ENCODE peak calls at places on chromosomes 5 and 9, in five cellular contexts. One of them, this sample, is unnamed.

GRCh38 chr9:86126998-86127972 is 27.9 kb upstream of the GOLM1 start:
- ATAC-seq in GM12878: peak
- ATAC-seq in A549: peak
- ATAC-seq in K562: peak
- ATAC-seq in HepG2: peak
- ATAC-seq in this sample: peak

GRCh38 chr5:100827481-100827889 is 75.6 kb downstream of the ST8SIA4 start:
- ATAC-seq in HepG2: no peak
- ATAC-seq in GM12878: peak
- ATAC-seq in K562: no peak
- ATAC-seq in A549: peak
- ATAC-seq in this sample: peak

GRCh38 chr9:121098567-121099198 is 23.9 kb downstream of the CNTRL start:
- ATAC-seq in A549: no peak
- ATAC-seq in K562: no peak
- ATAC-seq in HepG2: no peak
- ATAC-seq in GM12878: no peak
- ATAC-seq in this sample: no peak

GRCh38 chr5:173742432-173742816 is 126.0 kb upstream of the BOD1 start:
- ATAC-seq in GM12878: peak
- ATAC-seq in HepG2: no peak
- ATAC-seq in K562: no peak
- ATAC-seq in A549: no peak
- ATAC-seq in this sample: no peak

GRCh38 chr9:113468716-113469448 is 5.4 kb downstream of the RGS3 start:
- ATAC-seq in A549: no peak
- ATAC-seq in GM12878: no peak
- ATAC-seq in K562: no peak
- ATAC-seq in HepG2: no peak
- ATAC-seq in this sample: no peak

GRCh38 chr9:99663297-99663696 is 158.4 kb upstream of the NR4A3 start:
- ATAC-seq in K562: no peak
- ATAC-seq in HepG2: no peak
- ATAC-seq in GM12878: no peak
- ATAC-seq in A549: no peak
- ATAC-seq in this sample: no peak

GRCh38 chr5:57566914-57567313 is 84.3 kb upstream of the ACTBL2 start:
- ATAC-seq in A549: no peak
- ATAC-seq in GM12878: peak
- ATAC-seq in HepG2: no peak
- ATAC-seq in K562: no peak
- ATAC-seq in this sample: no peak

GRCh38 chr5:154355141-154355611 is 90.6 kb upstream of the SAP30L start:
- ATAC-seq in GM12878: no peak
- ATAC-seq in A549: peak
- ATAC-seq in K562: peak
- ATAC-seq in HepG2: peak
- ATAC-seq in this sample: peak

GRCh38 chr5:3325206-3325605 is 270.4 kb upstream of the IRX1 start:
- ATAC-seq in K562: no peak
- ATAC-seq in HepG2: peak
- ATAC-seq in GM12878: no peak
- ATAC-seq in A549: no peak
- ATAC-seq in this sample: no peak

GRCh38 chr5:140130949-140131733 is 5.4 kb downstream of the IGIP start:
- ATAC-seq in K562: no peak
- ATAC-seq in GM12878: peak
- ATAC-seq in HepG2: no peak
- ATAC-seq in A549: no peak
- ATAC-seq in this sample: no peak

GRCh38 chr9:137169764-137170460 is at the start of gene LRRC26:
- ATAC-seq in A549: no peak
- ATAC-seq in HepG2: no peak
- ATAC-seq in GM12878: no peak
- ATAC-seq in K562: no peak
- ATAC-seq in this sample: no peak

GRCh38 chr5:67350185-67350584 is 153.6 kb upstream of the CD180 start:
- ATAC-seq in GM12878: no peak
- ATAC-seq in A549: no peak
- ATAC-seq in HepG2: no peak
- ATAC-seq in K562: no peak
- ATAC-seq in this sample: no peak

GRCh38 chr9:84384617-84385016 is 44.1 kb upstream of the SLC28A3 start:
- ATAC-seq in A549: no peak
- ATAC-seq in K562: no peak
- ATAC-seq in HepG2: no peak
- ATAC-seq in GM12878: no peak
- ATAC-seq in this sample: no peak

GRCh38 chr9:74120470-74120869 is 376.7 kb upstream of the RORB start:
- ATAC-seq in GM12878: no peak
- ATAC-seq in K562: no peak
- ATAC-seq in A549: no peak
- ATAC-seq in HepG2: no peak
- ATAC-seq in this sample: no peak

GRCh38 chr9:112224401-112225289 is 49.5 kb upstream of the SUSD1 start:
- ATAC-seq in K562: peak
- ATAC-seq in A549: peak
- ATAC-seq in GM12878: peak
- ATAC-seq in HepG2: no peak
- ATAC-seq in this sample: no peak

GRCh38 chr5:58891072-58891970 is 308.4 kb downstream of the RAB3C start:
- ATAC-seq in HepG2: peak
- ATAC-seq in A549: peak
- ATAC-seq in GM12878: peak
- ATAC-seq in K562: peak
- ATAC-seq in this sample: peak

GRCh38 chr5:122478741-122479459 is 166.9 kb downstream of the SNCAIP start:
- ATAC-seq in A549: peak
- ATAC-seq in HepG2: no peak
- ATAC-seq in GM12878: no peak
- ATAC-seq in K562: no peak
- ATAC-seq in this sample: no peak

GRCh38 chr9:135920973-135921585 is 13.7 kb upstream of the CAMSAP1 start:
- ATAC-seq in GM12878: no peak
- ATAC-seq in A549: peak
- ATAC-seq in K562: no peak
- ATAC-seq in HepG2: peak
- ATAC-seq in this sample: no peak

GRCh38 chr9:97900738-97901565 is 21.3 kb downstream of the TRMO start:
- ATAC-seq in A549: peak
- ATAC-seq in K562: peak
- ATAC-seq in GM12878: peak
- ATAC-seq in HepG2: peak
- ATAC-seq in this sample: no peak

GRCh38 chr9:84823426-84824271 is 154.1 kb downstream of the NTRK2 start:
- ATAC-seq in K562: no peak
- ATAC-seq in HepG2: no peak
- ATAC-seq in A549: no peak
- ATAC-seq in GM12878: peak
- ATAC-seq in this sample: peak

GRCh38 chr9:37453827-37454226 is 11.4 kb downstream of the ZBTB5 start:
- ATAC-seq in GM12878: no peak
- ATAC-seq in K562: no peak
- ATAC-seq in HepG2: peak
- ATAC-seq in A549: no peak
- ATAC-seq in this sample: no peak

GRCh38 chr5:14523243-14524034 is 58.2 kb upstream of the OTULINL start:
- ATAC-seq in HepG2: no peak
- ATAC-seq in GM12878: no peak
- ATAC-seq in K562: no peak
- ATAC-seq in A549: no peak
- ATAC-seq in this sample: no peak

GRCh38 chr5:111512026-111512405 is 319 bp downstream of the STARD4 start:
- ATAC-seq in A549: peak
- ATAC-seq in K562: peak
- ATAC-seq in HepG2: peak
- ATAC-seq in GM12878: peak
- ATAC-seq in this sample: peak

GRCh38 chr5:88841212-88841611 is 41.8 kb downstream of the MEF2C start:
- ATAC-seq in A549: no peak
- ATAC-seq in GM12878: no peak
- ATAC-seq in K562: peak
- ATAC-seq in HepG2: no peak
- ATAC-seq in this sample: no peak

GRCh38 chr5:78503958-78504357 is 143.5 kb downstream of the SCAMP1 start:
- ATAC-seq in K562: no peak
- ATAC-seq in GM12878: no peak
- ATAC-seq in HepG2: no peak
- ATAC-seq in A549: no peak
- ATAC-seq in this sample: peak

GRCh38 chr5:76952795-76953536 is at the start of gene CRHBP:
- ATAC-seq in HepG2: peak
- ATAC-seq in GM12878: no peak
- ATAC-seq in A549: peak
- ATAC-seq in K562: no peak
- ATAC-seq in this sample: no peak

GRCh38 chr5:1660037-1660400 is 136.3 kb upstream of the LPCAT1 start:
- ATAC-seq in HepG2: no peak
- ATAC-seq in K562: no peak
- ATAC-seq in A549: no peak
- ATAC-seq in GM12878: no peak
- ATAC-seq in this sample: no peak

GRCh38 chr5:167381457-167381856 is 910.0 kb upstream of the WWC1 start:
- ATAC-seq in HepG2: no peak
- ATAC-seq in K562: no peak
- ATAC-seq in GM12878: no peak
- ATAC-seq in A549: no peak
- ATAC-seq in this sample: no peak

GRCh38 chr5:57247765-57248164 is 73.9 kb downstream of the GPBP1 start:
- ATAC-seq in GM12878: no peak
- ATAC-seq in HepG2: no peak
- ATAC-seq in A549: no peak
- ATAC-seq in K562: no peak
- ATAC-seq in this sample: no peak

GRCh38 chr9:32839013-32839442 is 55.7 kb downstream of the TMEM215 start:
- ATAC-seq in K562: no peak
- ATAC-seq in A549: no peak
- ATAC-seq in GM12878: peak
- ATAC-seq in HepG2: no peak
- ATAC-seq in this sample: no peak

GRCh38 chr5:157772077-157772613 is 28.6 kb downstream of the LSM11 start:
- ATAC-seq in HepG2: no peak
- ATAC-seq in K562: peak
- ATAC-seq in A549: no peak
- ATAC-seq in GM12878: peak
- ATAC-seq in this sample: no peak

GRCh38 chr5:90590-91547 is 1.1 kb upstream of the PLEKHG4B start:
- ATAC-seq in A549: peak
- ATAC-seq in GM12878: no peak
- ATAC-seq in K562: peak
- ATAC-seq in HepG2: peak
- ATAC-seq in this sample: no peak

DNA sequence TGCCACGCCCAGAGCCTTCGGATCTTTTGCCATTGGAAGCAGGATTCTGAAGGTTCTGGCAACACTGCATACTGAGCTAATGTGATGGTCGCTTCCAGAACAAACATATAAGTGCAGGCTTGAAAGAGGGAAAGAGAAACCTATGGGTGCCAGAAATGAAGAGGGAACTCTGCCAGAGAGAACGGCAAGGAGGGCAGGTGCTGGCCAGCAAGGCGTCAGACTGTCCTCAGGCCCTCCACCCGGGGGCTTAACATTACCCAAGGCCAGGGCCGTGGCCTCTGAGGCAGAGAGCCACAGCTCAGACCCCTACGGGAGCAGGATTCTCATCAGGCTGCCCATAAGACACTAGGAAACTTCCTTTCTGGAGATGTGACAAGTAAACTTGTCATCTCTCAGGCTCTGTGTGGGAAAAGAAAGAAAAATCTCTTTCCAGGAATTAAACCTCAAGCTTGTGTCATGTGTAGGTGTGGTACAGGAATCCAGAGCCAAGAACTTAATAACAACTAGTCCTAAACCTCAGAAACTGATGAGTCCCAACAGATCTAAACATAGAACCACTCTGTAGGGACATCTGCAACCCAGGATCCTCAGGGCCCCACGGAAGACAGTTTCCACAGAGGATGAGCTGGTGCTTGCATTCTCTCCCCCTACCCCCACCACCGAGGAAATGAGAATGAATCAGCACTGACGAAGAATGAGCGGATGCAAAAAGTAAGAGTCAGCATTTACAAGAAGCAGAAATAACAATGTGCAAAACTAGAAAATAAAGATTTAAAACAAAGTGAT is 74.2 kb downstream of the DCP2 start:
- ATAC-seq in HepG2: no peak
- ATAC-seq in GM12878: no peak
- ATAC-seq in A549: no peak
- ATAC-seq in K562: peak
- ATAC-seq in this sample: peak
- TF ChIP-seq EP300 in HepG2: no peak
- TF ChIP-seq EP300 in GM12878: no peak
- TF ChIP-seq EP300 in A549: no peak
- TF ChIP-seq EP300 in K562: no peak
- TF ChIP-seq EP300 in this sample: no peak

DNA sequence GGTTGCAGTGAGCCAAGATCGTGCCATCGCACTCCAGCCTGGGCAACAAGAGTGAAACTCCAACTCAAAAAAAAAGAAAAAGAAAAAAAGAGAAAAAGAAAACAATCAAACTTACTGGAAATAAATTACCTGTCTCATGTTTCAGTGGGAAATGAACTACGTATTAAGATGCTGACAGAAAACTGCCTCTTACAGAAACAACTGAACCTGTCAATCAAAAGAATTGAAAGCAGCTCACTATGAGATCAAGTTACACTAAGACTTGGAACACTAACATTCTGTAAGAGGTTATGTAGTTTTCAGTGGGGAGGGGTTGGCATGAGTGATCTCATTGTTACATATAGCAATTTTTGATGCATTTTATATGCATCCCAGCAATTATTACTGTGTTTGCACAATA is 64.4 kb upstream of the SPATA31E1 start:
- ATAC-seq in GM12878: no peak
- ATAC-seq in A549: no peak
- ATAC-seq in K562: no peak
- ATAC-seq in HepG2: no peak
- ATAC-seq in this sample: no peak
- TF ChIP-seq EP300 in GM12878: no peak
- TF ChIP-seq EP300 in A549: no peak
- TF ChIP-seq EP300 in K562: no peak
- TF ChIP-seq EP300 in HepG2: no peak
- TF ChIP-seq EP300 in this sample: no peak

DNA sequence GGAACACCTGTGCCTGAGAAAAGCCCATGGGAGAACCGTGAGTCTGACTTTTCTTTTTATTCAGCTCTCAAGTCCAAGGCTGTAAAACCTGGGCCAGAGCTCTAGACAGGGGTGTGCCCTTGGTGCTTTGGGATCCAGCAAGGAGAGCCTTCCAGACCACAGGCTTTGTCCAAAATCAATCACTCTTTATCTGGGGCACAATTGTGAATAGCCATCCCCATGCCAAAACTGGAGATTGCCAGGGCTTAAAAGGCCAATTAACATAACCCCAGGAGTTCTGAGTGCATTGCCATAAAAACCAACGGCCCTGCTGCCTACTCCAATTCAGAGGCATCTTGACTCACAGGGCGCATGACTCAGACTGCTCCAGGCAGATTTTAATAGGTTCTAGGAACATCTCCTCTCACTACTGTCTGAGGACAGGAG is 391.8 kb downstream of the ARHGEF28 start:
- ATAC-seq in HepG2: no peak
- ATAC-seq in GM12878: no peak
- ATAC-seq in K562: no peak
- ATAC-seq in A549: peak
- ATAC-seq in this sample: no peak
- TF ChIP-seq EP300 in HepG2: no peak
- TF ChIP-seq EP300 in GM12878: no peak
- TF ChIP-seq EP300 in K562: no peak
- TF ChIP-seq EP300 in A549: no peak
- TF ChIP-seq EP300 in this sample: no peak

GRCh38 chr5:135376961-135377621 is 21.9 kb downstream of the MACROH2A1 start:
- ATAC-seq in HepG2: no peak
- ATAC-seq in GM12878: peak
- ATAC-seq in A549: no peak
- ATAC-seq in K562: no peak
- ATAC-seq in this sample: no peak
- TF ChIP-seq EP300 in HepG2: no peak
- TF ChIP-seq EP300 in GM12878: no peak
- TF ChIP-seq EP300 in A549: no peak
- TF ChIP-seq EP300 in K562: no peak
- TF ChIP-seq EP300 in this sample: no peak